ENCODE peak calls at places on chromosomes 3 and 15, in five cellular contexts. Q is Peyer's patch, K is fibroblast of lung, D is spleen, T is lower lobe of right lung. I is an unnamed sample.

GRCh38 chr3:112757197-112757596 is 89.5 kb downstream of the CD200R1L start:
- DNase-seq in T (no peak), D (no peak), Q (no peak), K (peak), I (peak)

GRCh38 chr15:78179906-78180305 is 30.7 kb downstream of the IDH3A start:
- DNase-seq in Q (no peak), T (no peak), D (no peak), K (no peak), I (no peak)

GRCh38 chr15:76376816-76377215 is 40.2 kb downstream of the ISL2 start:
- DNase-seq in K (no peak), D (no peak), Q (no peak), T (no peak), I (no peak)

GRCh38 chr15:83918011-83918410 is 264.1 kb downstream of the ADAMTSL3 start:
- DNase-seq in D (no peak), K (no peak), T (no peak), Q (no peak), I (no peak)

GRCh38 chr3:134028486-134029255 is 1.1 kb downstream of the SLCO2A1 start:
- DNase-seq in D (no peak), T (no peak), K (no peak), Q (no peak), I (no peak)

GRCh38 chr15:52288051-52288942 is 7.3 kb downstream of the MYO5C start:
- DNase-seq in Q (peak), D (no peak), K (peak), T (peak), I (peak)

GRCh38 chr15:65232520-65232919 is 21.2 kb upstream of the CILP start:
- DNase-seq in Q (no peak), D (no peak), T (no peak), K (no peak), I (no peak)

GRCh38 chr15:98085003-98085639 is 124.6 kb downstream of the ARRDC4 start:
- DNase-seq in D (no peak), Q (peak), T (no peak), K (peak), I (no peak)

GRCh38 chr15:67548862-67549651 is 6.6 kb downstream of the MAP2K5 start:
- DNase-seq in Q (no peak), D (no peak), K (peak), T (no peak), I (no peak)

GRCh38 chr15:79004336-79004735 is 59.5 kb upstream of the CTSH start:
- DNase-seq in D (no peak), Q (peak), K (peak), T (no peak), I (no peak)

GRCh38 chr3:129892857-129893615 is 475 bp downstream of the TMCC1 start:
- DNase-seq in D (peak), Q (peak), K (peak), T (peak), I (no peak)

GRCh38 chr3:141476033-141476432 is 10.8 kb upstream of the RASA2 start:
- DNase-seq in D (no peak), Q (peak), K (no peak), T (no peak), I (no peak)

GRCh38 chr3:23567917-23568316 is 237.8 kb upstream of the UBE2E1 start:
- DNase-seq in T (no peak), Q (no peak), K (peak), D (no peak), I (peak)

GRCh38 chr3:108153451-108153981 is 62.7 kb upstream of the CD47 start:
- DNase-seq in D (no peak), K (peak), T (peak), Q (peak), I (no peak)

GRCh38 chr3:5136619-5137429 is 14.7 kb downstream of the ARL8B start:
- DNase-seq in T (no peak), K (peak), Q (no peak), D (no peak), I (no peak)

GRCh38 chr3:69724722-69725435 is 14.4 kb upstream of the MITF start:
- DNase-seq in Q (no peak), K (peak), D (no peak), T (no peak), I (no peak)
- H3K27ac ChIP-seq in Q (no peak), K (no peak), D (no peak), T (no peak), I (no peak)

DNA sequence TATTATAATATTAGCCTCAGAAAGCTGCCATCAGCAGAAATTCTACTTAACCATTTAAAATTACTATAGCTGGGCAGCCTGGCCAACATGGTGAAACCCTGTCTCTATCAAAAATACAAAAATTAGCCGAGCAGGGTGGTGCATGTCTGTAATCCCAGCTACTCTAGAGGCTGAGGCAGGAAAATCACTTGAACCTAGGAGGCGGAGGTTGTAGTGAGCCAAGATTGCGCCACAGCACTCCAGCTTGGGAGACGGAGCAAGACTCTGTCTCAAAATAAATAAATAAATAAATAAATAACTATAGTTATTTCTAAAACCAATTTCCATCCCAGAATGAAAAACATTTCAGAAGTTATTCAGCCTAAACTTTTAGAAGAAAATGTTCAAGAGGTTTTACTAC is 25.1 kb downstream of the LRRFIP2 start:
- DNase-seq in K (no peak), T (peak), Q (no peak), D (no peak), I (no peak)
- H3K27ac ChIP-seq in K (no peak), T (no peak), Q (no peak), D (no peak), I (no peak)

DNA sequence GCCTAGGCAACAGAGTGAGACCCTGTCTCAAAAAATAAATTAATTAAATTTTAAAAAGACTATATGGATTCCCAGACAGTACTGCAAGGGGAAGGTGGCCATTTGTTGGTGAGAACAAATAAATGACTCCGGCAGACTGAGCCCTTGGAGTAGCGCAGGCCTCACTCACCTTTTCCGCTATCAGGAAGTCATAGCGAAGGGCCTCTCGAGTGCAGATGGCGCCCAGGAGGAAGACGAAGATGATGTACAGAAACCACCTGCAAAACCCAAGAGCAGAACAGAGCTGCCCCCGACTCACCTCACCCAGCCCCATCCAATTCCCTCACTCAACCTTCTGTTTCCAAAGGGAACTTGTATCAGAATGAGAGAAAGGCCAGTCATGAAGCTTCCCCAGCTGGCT is 62.8 kb upstream of the HEG1 start:
- DNase-seq in Q (no peak), T (no peak), K (no peak), D (no peak), I (no peak)
- H3K27ac ChIP-seq in Q (no peak), T (no peak), K (no peak), D (peak), I (no peak)

GRCh38 chr15:85762756-85763127 is 32.0 kb downstream of the KLHL25 start:
- DNase-seq in T (peak), Q (no peak), D (no peak), K (no peak), I (no peak)

GRCh38 chr15:85760531-85761371 is 34.0 kb downstream of the KLHL25 start:
- DNase-seq in D (peak), Q (no peak), K (no peak), T (no peak), I (no peak)

GRCh38 chr15:85763157-85763556 is 31.6 kb downstream of the KLHL25 start:
- DNase-seq in K (no peak), D (no peak), T (peak), Q (no peak), I (no peak)

GRCh38 chr15:85761635-85762034 is 33.1 kb downstream of the KLHL25 start:
- DNase-seq in Q (no peak), K (peak), T (peak), D (peak), I (no peak)

DNA sequence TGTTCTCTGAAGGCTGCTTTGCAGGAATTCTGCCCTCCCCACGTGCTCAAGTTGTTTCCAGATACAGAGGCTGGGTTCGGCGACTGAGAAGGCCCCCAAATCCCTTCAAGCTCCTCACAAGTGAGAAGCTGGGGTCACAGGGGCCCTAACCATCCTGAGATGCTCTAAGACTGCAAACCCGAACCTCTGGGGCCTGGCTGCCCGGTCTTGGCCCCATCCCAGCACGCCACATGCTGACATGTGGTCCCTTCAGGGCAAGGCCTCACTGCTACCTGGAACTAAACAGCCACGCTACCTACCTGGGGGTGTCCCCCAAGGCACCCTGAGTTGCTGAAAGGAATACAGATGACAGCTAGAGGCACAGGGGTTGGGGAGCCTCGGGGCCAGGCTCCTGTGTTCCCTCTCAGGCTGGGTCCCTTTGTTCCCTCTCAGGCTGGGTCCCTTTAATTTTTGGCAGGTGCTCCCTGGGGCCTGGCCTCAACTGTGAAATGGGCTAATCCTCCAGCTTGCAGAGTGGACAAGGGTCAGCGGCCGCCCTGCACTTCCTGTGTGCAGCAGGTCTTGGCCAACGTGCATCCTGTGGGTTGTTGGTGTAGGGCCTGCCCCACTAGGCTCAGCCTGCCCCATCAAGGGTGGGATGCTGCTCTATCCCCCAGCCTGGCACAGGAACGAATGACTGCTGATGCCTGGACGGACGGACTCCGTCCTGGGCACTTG is 32.5 kb downstream of the KLHL25 start:
- DNase-seq in T (no peak), K (no peak), Q (no peak), D (peak), I (no peak)
- H3K27ac ChIP-seq in T (no peak), K (no peak), Q (no peak), D (no peak), I (no peak)

GRCh38 chr15:94252223-94252766 is 20.9 kb downstream of the MCTP2 start:
- DNase-seq in T (no peak), Q (no peak), K (no peak), D (no peak), I (no peak)
- H3K27ac ChIP-seq in T (no peak), Q (no peak), K (no peak), D (no peak), I (no peak)

GRCh38 chr3:53234841-53235232 is 21.0 kb downstream of the TKT start:
- DNase-seq in Q (no peak), K (no peak), D (no peak), T (no peak), I (no peak)
- H3K27ac ChIP-seq in Q (no peak), K (no peak), D (no peak), T (no peak), I (peak)

GRCh38 chr3:171309906-171310359 is 150.3 kb downstream of the TNIK start:
- DNase-seq in D (no peak), T (no peak), K (peak), Q (no peak), I (no peak)
- H3K27ac ChIP-seq in D (no peak), T (no peak), K (no peak), Q (no peak), I (no peak)

GRCh38 chr3:186592682-186593081 is 20.2 kb upstream of the AHSG start:
- DNase-seq in D (no peak), K (no peak), T (no peak), Q (no peak), I (no peak)

GRCh38 chr3:186588619-186589018 is 18.1 kb downstream of the DNAJB11 start:
- DNase-seq in D (no peak), K (no peak), Q (no peak), T (no peak), I (peak)

GRCh38 chr3:186590580-186591296 is 20.2 kb downstream of the DNAJB11 start:
- DNase-seq in Q (no peak), T (no peak), K (no peak), D (no peak), I (no peak)

GRCh38 chr3:186589115-186589514 is 18.6 kb downstream of the DNAJB11 start:
- DNase-seq in K (no peak), Q (no peak), D (no peak), T (no peak), I (no peak)

DNA sequence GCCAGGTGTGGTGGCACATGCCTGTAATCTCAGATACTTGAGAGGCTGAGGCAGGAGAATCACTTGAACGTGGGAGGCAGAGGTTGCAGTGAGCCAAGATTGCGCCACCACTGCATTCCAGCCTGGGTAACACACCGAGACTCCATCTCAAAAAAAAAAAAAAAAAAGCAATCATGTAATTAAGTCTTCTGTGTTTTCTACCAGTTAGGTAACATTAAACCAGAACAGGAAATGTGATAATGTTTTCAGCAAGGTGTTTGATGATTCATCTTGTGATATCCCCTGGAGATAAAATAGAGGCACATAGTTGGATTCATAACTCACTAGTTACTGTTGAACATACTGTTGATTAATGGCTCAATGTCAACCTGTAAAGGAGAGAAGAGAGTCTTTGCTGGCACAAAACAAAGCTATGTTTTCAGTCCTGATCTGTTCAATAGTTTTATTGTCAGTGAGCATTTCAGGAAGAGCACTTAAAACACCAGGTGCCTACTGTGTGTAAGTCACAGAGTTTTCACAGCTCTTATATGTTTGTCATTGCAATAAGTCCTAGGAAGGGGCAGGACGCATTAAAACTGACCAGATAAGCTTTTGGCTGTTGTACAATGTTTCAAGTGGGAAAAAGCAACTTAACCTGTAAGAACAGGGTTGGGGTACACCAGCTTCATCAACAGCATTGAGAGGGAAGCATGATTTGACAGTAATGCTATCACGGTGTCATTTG is 19.5 kb downstream of the DNAJB11 start:
- DNase-seq in D (no peak), T (no peak), K (peak), Q (peak), I (peak)
- H3K27ac ChIP-seq in D (no peak), T (no peak), K (no peak), Q (no peak), I (peak)

DNA sequence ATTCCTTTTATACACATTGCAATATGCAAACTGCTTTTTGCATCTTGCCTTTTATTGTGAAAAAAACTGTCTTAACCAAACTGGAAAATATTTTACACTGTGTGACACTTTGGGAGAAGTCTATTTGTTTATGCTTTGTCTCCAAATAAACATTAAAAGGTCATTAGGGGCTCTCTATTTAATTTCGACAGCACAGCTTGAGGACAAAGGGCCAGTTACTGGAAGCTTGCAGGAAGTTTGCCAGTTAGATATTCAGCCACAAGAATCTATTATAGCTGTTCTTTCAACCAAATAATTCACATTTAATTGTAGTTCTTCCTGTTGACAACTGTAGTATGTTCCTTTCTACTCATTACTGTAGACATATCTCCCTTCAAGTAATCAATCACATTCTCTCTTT is 6.2 kb downstream of the CP start:
- DNase-seq in T (no peak), D (no peak), K (peak), Q (no peak), I (no peak)
- H3K27ac ChIP-seq in T (no peak), D (no peak), K (no peak), Q (no peak), I (no peak)